ENCODE peak calls at places on chromosomes 4 and X, in ten cellular contexts. P is heart right ventricle, Q is WERI-Rb-1, V is pancreas, D is mammary epithelial cell, K is upper lobe of left lung, C is transverse colon, H is suprapubic skin, X is tibial artery, O is PC-9. A is an unnamed sample.
A peak's percentile ranks its signal among the peaks of the same experiment; 100 is the strongest.

GRCh38 chr4:56691425-56691824 is 10.3 kb upstream of the HOPX start:
- DNase-seq in P (no peak), Q (no peak), V (no peak), D (no peak), K (no peak), C (no peak), H (no peak), X (no peak), O (no peak), A (no peak)

GRCh38 chr4:61200991-61201526 is 933 bp downstream of the ADGRL3 start:
- DNase-seq in P (no peak), Q (peak; percentile 26), V (no peak), D (peak; percentile 46), K (no peak), C (no peak), H (peak; percentile 40), X (peak; percentile 37), O (no peak), A (no peak)

GRCh38 chrX:38571058-38571457 is 9.7 kb downstream of the TSPAN7 start:
- DNase-seq in P (no peak), Q (no peak), V (no peak), D (peak; percentile 36), K (no peak), C (no peak), H (no peak), X (no peak), O (no peak), A (no peak)

GRCh38 chr4:78002260-78002659 is 54.9 kb upstream of the FRAS1 start:
- DNase-seq in P (no peak), Q (no peak), V (no peak), D (no peak), K (no peak), C (no peak), H (no peak), X (no peak), O (no peak), A (no peak)

GRCh38 chrX:7515681-7516413 is 327.1 kb upstream of the VCX start:
- DNase-seq in P (no peak), Q (no peak), V (no peak), D (peak; percentile 58), K (no peak), C (no peak), H (no peak), X (no peak), O (peak; percentile 32), A (no peak)

GRCh38 chrX:117990438-117990837 is 126.2 kb downstream of the KLHL13 start:
- DNase-seq in P (no peak), Q (no peak), V (no peak), D (peak; percentile 85), K (no peak), C (no peak), H (no peak), X (no peak), O (no peak), A (no peak)

GRCh38 chr4:138831943-138832342 is 183.6 kb upstream of the NOCT start:
- DNase-seq in P (no peak), Q (no peak), V (no peak), D (no peak), K (no peak), C (no peak), H (no peak), X (no peak), O (no peak), A (no peak)

GRCh38 chrX:79506001-79506400 is 138.9 kb upstream of the ITM2A start:
- DNase-seq in P (no peak), Q (no peak), V (no peak), D (no peak), K (no peak), C (no peak), H (no peak), X (no peak), O (no peak), A (no peak)

GRCh38 chrX:10482262-10482661 is 138.1 kb downstream of the MID1 start:
- DNase-seq in P (peak; percentile 64), Q (no peak), V (no peak), D (no peak), K (no peak), C (no peak), H (no peak), X (no peak), O (no peak), A (no peak)

GRCh38 chrX:119784747-119785446 is 6.5 kb downstream of the RPL39 start:
- DNase-seq in P (no peak), Q (peak; percentile 33), V (no peak), D (no peak), K (peak; percentile 34), C (peak; percentile 49), H (no peak), X (no peak), O (peak; percentile 58), A (no peak)

GRCh38 chr4:115671581-115671980 is 558.2 kb upstream of the NDST4 start:
- DNase-seq in P (no peak), Q (no peak), V (no peak), D (no peak), K (no peak), C (no peak), H (no peak), X (no peak), O (no peak), A (no peak)

GRCh38 chr4:38949416-38950051 is 81.9 kb downstream of the FAM114A1 start:
- DNase-seq in P (no peak), Q (no peak), V (no peak), D (peak; percentile 67), K (no peak), C (no peak), H (no peak), X (no peak), O (peak; percentile 74), A (no peak)

GRCh38 chrX:8748855-8749254 is 16.9 kb upstream of the ANOS1 start:
- DNase-seq in P (no peak), Q (no peak), V (no peak), D (peak; percentile 19), K (no peak), C (no peak), H (no peak), X (no peak), O (no peak), A (no peak)

GRCh38 chr4:110663738-110664444 is 41.0 kb upstream of the PITX2 start:
- DNase-seq in P (no peak), Q (no peak), V (no peak), D (no peak), K (no peak), C (no peak), H (no peak), X (no peak), O (peak; percentile 79), A (no peak)

GRCh38 chr4:144318797-144319196 is 178.3 kb upstream of the GYPA start:
- DNase-seq in P (no peak), Q (no peak), V (no peak), D (no peak), K (no peak), C (no peak), H (no peak), X (no peak), O (no peak), A (no peak)

GRCh38 chr4:147370473-147370872 is 110.4 kb upstream of the EDNRA start:
- DNase-seq in P (no peak), Q (no peak), V (no peak), D (peak; percentile 88), K (no peak), C (no peak), H (no peak), X (no peak), O (no peak), A (no peak)

GRCh38 chr4:184298255-184298654 is 80.6 kb upstream of the ENPP6 start:
- DNase-seq in P (no peak), Q (no peak), V (no peak), D (no peak), K (no peak), C (no peak), H (no peak), X (no peak), O (no peak), A (no peak)

GRCh38 chr4:165970703-165971420 is 97.8 kb downstream of the TLL1 start:
- DNase-seq in P (no peak), Q (no peak), V (no peak), D (no peak), K (no peak), C (no peak), H (no peak), X (no peak), O (no peak), A (no peak)
- TF ChIP-seq CTCF in P (no peak), Q (no peak), V (no peak), D (no peak), K (no peak), C (no peak), H (no peak), X (no peak), O (no peak), A (no peak)

DNA sequence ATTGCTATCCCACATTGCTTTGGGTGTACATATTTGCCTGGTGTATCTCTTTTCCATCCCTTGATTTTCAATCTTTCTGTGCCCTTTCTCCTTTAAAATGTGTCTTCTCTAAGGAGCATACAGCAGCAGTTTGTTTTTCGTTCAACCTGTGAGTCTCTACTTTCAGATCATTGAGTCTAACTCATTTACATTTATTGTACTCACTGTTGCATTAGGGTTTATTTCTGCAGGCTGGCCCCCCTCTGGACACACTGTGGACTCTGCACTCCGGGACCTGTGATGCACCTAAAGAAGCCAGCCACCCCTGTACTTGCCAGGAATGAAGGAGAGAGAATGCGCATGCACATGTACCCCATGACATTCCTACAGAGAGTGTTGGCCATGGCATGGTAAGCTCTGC is 93.0 kb downstream of the FAM53A start:
- DNase-seq in P (no peak), Q (no peak), V (no peak), D (no peak), K (no peak), C (no peak), H (peak; percentile 8), X (no peak), O (no peak), A (no peak)
- H3K27ac ChIP-seq in P (no peak overlapping the region), Q (no peak overlapping the region), V (no peak overlapping the region), D (no peak overlapping the region), K (no peak overlapping the region), C (no peak overlapping the region), H (no peak overlapping the region), X (no peak overlapping the region), O (no peak overlapping the region), A (no peak overlapping the region)

DNA sequence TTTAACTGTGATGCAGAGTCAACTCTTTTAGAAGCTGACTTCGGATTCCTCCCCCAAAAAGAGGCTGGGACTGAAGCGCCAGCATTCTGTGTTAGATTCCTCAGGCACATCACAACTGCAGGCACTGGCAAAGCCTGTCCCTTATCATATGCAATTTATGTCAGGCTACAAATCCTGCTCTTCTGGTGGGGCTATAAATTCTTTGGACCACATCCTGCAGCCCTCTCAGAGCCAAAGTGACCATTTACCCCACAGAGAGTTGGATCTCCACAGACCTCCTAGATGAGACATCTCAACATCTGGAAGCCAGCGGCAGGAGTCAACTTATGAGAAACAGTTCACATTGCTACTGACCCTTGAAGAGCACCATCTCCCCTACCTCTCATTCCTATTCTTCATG is 138.4 kb downstream of the CBR4 start:
- DNase-seq in P (no peak), Q (no peak), V (no peak), D (no peak), K (no peak), C (no peak), H (no peak), X (no peak), O (no peak), A (no peak)
- H3K36me3 ChIP-seq in P (no peaks in the 10 kb centered on the region), Q (no peaks in the 10 kb centered on the region), V (no peaks in the 10 kb centered on the region), D (peaks cover 13% of the 10 kb centered on the region), K (no peaks in the 10 kb centered on the region), C (no peaks in the 10 kb centered on the region), H (no peaks in the 10 kb centered on the region), X (no peaks in the 10 kb centered on the region), O (no peaks in the 10 kb centered on the region), A (no peaks in the 10 kb centered on the region)

GRCh38 chr4:101033986-101034385 is 313.3 kb downstream of the PPP3CA start:
- DNase-seq in P (no peak), Q (no peak), V (no peak), D (no peak), K (no peak), C (no peak), H (no peak), X (no peak), O (no peak), A (no peak)
- TF ChIP-seq CTCF in P (no peak), Q (peak; percentile 60), V (no peak), D (no peak), K (no peak), C (no peak), H (no peak), X (no peak), O (no peak), A (no peak)